ENCODE peak calls at places on chromosomes 5 and 9, in eight cellular contexts. N is HFF-Myc, I is OCI-M1, J is HCT116, U is body of pancreas, W is left cardiac atrium, Y is caudate nucleus, F is endothelial cell. A is an unnamed sample.

GRCh38 chr5:140037012-140037411 is 6.1 kb downstream of the NRG2 start:
- DNase-seq in N (no peak), I (no peak), J (no peak), U (no peak), W (no peak), Y (no peak), F (no peak), A (no peak)

GRCh38 chr5:119453045-119453383 is 717 bp downstream of the HSD17B4 start:
- DNase-seq in N (no peak), I (peak), J (no peak), U (peak), W (no peak), Y (no peak), F (no peak), A (no peak)

GRCh38 chr9:90773593-90773992 is 28.0 kb upstream of the SYK start:
- DNase-seq in N (no peak), I (peak), J (no peak), U (peak), W (no peak), Y (no peak), F (no peak), A (no peak)

GRCh38 chr5:65866837-65867508 is 59.4 kb upstream of the ERBIN start:
- DNase-seq in N (no peak), I (no peak), J (no peak), U (no peak), W (no peak), Y (no peak), F (peak), A (no peak)

GRCh38 chr9:133657120-133657661 is 21.0 kb downstream of the DBH start:
- DNase-seq in N (no peak), I (no peak), J (no peak), U (no peak), W (no peak), Y (no peak), F (no peak), A (no peak)

GRCh38 chr9:72038408-72038807 is 22.0 kb downstream of the C9orf57 start:
- DNase-seq in N (no peak), I (no peak), J (no peak), U (no peak), W (no peak), Y (no peak), F (no peak), A (no peak)

GRCh38 chr5:126004636-126005035 is 418.6 kb upstream of the GRAMD2B start:
- DNase-seq in N (no peak), I (no peak), J (no peak), U (no peak), W (no peak), Y (no peak), F (no peak), A (no peak)

GRCh38 chr9:6414291-6414690 is 1.3 kb downstream of the UHRF2 start:
- DNase-seq in N (no peak), I (peak), J (no peak), U (no peak), W (no peak), Y (no peak), F (peak), A (peak)

GRCh38 chr9:2086971-2087370 is 71.8 kb downstream of the SMARCA2 start:
- DNase-seq in N (no peak), I (no peak), J (no peak), U (no peak), W (no peak), Y (no peak), F (no peak), A (no peak)

GRCh38 chr9:98808411-98808815 is 943 bp downstream of the GALNT12 start:
- DNase-seq in N (no peak), I (no peak), J (no peak), U (peak), W (no peak), Y (no peak), F (no peak), A (no peak)

GRCh38 chr9:137185921-137186320 is 2.4 kb downstream of the ANAPC2 start:
- DNase-seq in N (no peak), I (no peak), J (no peak), U (no peak), W (no peak), Y (no peak), F (no peak), A (no peak)

GRCh38 chr5:78251663-78252284 is 42.7 kb downstream of the AP3B1 start:
- DNase-seq in N (no peak), I (no peak), J (no peak), U (no peak), W (no peak), Y (no peak), F (no peak), A (no peak)

GRCh38 chr9:77648458-77649108 is 461 bp upstream of the GNA14 start:
- DNase-seq in N (no peak), I (no peak), J (no peak), U (peak), W (peak), Y (peak), F (peak), A (no peak)

GRCh38 chr5:132887326-132887725 is 13.9 kb downstream of the LEAP2 start:
- DNase-seq in N (no peak), I (no peak), J (no peak), U (no peak), W (no peak), Y (no peak), F (no peak), A (no peak)

GRCh38 chr5:87541033-87541432 is 128.3 kb upstream of the CCNH start:
- DNase-seq in N (no peak), I (peak), J (peak), U (peak), W (peak), Y (peak), F (peak), A (no peak)

GRCh38 chr5:74766348-74766886 is 500 bp downstream of the GFM2 start:
- DNase-seq in N (no peak), I (peak), J (peak), U (no peak), W (no peak), Y (no peak), F (no peak), A (no peak)

GRCh38 chr5:176595386-176595943 is 14.5 kb downstream of the GPRIN1 start:
- DNase-seq in N (no peak), I (no peak), J (no peak), U (no peak), W (no peak), Y (no peak), F (no peak), A (no peak)

GRCh38 chr5:83919071-83920041 is 198.7 kb upstream of the HAPLN1 start:
- DNase-seq in N (no peak), I (peak), J (no peak), U (no peak), W (no peak), Y (no peak), F (peak), A (no peak)

GRCh38 chr9:36151306-36152210 is 15.0 kb downstream of the GLIPR2 start:
- DNase-seq in N (no peak), I (peak), J (no peak), U (peak), W (peak), Y (no peak), F (no peak), A (no peak)

GRCh38 chr9:127308559-127309429 is 44.2 kb downstream of the GARNL3 start:
- DNase-seq in N (no peak), I (peak), J (no peak), U (no peak), W (no peak), Y (no peak), F (no peak), A (no peak)

GRCh38 chr9:32426278-32426939 is 42.0 kb downstream of the ACO1 start:
- DNase-seq in N (peak), I (peak), J (no peak), U (peak), W (peak), Y (peak), F (no peak), A (peak)

GRCh38 chr9:132942541-132943182 is 1.8 kb downstream of the TSC1 start:
- DNase-seq in N (no peak), I (peak), J (no peak), U (no peak), W (no peak), Y (no peak), F (no peak), A (peak)

GRCh38 chr5:123732261-123732660 is 220.3 kb downstream of the CSNK1G3 start:
- DNase-seq in N (no peak), I (no peak), J (no peak), U (no peak), W (no peak), Y (no peak), F (no peak), A (no peak)

GRCh38 chr5:157350939-157351338 is 85.0 kb downstream of the CYFIP2 start:
- DNase-seq in N (no peak), I (no peak), J (no peak), U (no peak), W (no peak), Y (no peak), F (no peak), A (no peak)

GRCh38 chr5:39106332-39106731 is 32.1 kb upstream of the RICTOR start:
- DNase-seq in N (no peak), I (peak), J (no peak), U (no peak), W (no peak), Y (no peak), F (no peak), A (no peak)

GRCh38 chr5:73564018-73564417 is 1.4 kb downstream of the ANKRA2 start:
- DNase-seq in N (no peak), I (peak), J (no peak), U (no peak), W (no peak), Y (no peak), F (no peak), A (no peak)

GRCh38 chr9:93588641-93589609 is 12.5 kb downstream of the PHF2 start:
- DNase-seq in N (no peak), I (no peak), J (no peak), U (no peak), W (no peak), Y (no peak), F (no peak), A (no peak)

GRCh38 chr9:125589287-125589686 is 117.7 kb downstream of the MAPKAP1 start:
- DNase-seq in N (no peak), I (no peak), J (no peak), U (no peak), W (no peak), Y (no peak), F (no peak), A (no peak)

GRCh38 chr5:75374394-75374814 is 37.4 kb downstream of the HMGCR start:
- DNase-seq in N (no peak), I (no peak), J (no peak), U (no peak), W (no peak), Y (no peak), F (no peak), A (no peak)

GRCh38 chr5:176541338-176542134 is 4.3 kb upstream of the RNF44 start:
- DNase-seq in N (no peak), I (peak), J (no peak), U (peak), W (peak), Y (no peak), F (peak), A (no peak)

GRCh38 chr5:181167814-181168488 is 20.6 kb downstream of the OR2V2 start:
- DNase-seq in N (no peak), I (peak), J (no peak), U (no peak), W (no peak), Y (no peak), F (peak), A (no peak)

GRCh38 chr9:20252778-20253177 is 369.5 kb downstream of the MLLT3 start:
- DNase-seq in N (no peak), I (no peak), J (no peak), U (no peak), W (no peak), Y (no peak), F (no peak), A (no peak)

GRCh38 chr5:115116001-115116400 is 53.7 kb downstream of the TRIM36 start:
- DNase-seq in N (no peak), I (no peak), J (no peak), U (no peak), W (no peak), Y (no peak), F (no peak), A (no peak)

GRCh38 chr9:109568568-109569210 is 70.6 kb upstream of the PTPN3 start:
- DNase-seq in N (no peak), I (no peak), J (no peak), U (peak), W (peak), Y (no peak), F (no peak), A (no peak)

GRCh38 chr9:99947395-99947794 is 40.9 kb downstream of the STX17 start:
- DNase-seq in N (no peak), I (peak), J (no peak), U (no peak), W (no peak), Y (no peak), F (no peak), A (no peak)

GRCh38 chr5:172730222-172730621 is 40.8 kb downstream of the DUSP1 start:
- DNase-seq in N (no peak), I (no peak), J (no peak), U (no peak), W (no peak), Y (no peak), F (no peak), A (no peak)

A was measured in AG04450.